ENCODE peak calls at places on chromosomes 13 and 19, in seven cellular contexts. L, B, P, A, X, W and S are unnamed samples. For H3K36me3, the result is how much of the 10 kb centered on the place peaks cover.

GRCh38 chr19:54312436-54313362 is at the start of gene LILRA5:
- DNase-seq in L (no peak), B (peak), P (no peak), A (no peak), X (no peak), W (no peak), S (no peak)

GRCh38 chr13:112113355-112113754 is 46.4 kb downstream of the SOX1 start:
- DNase-seq in L (no peak), B (no peak), P (no peak), A (peak), X (peak), W (no peak), S (no peak)

GRCh38 chr19:2711175-2711936 is 8.9 kb upstream of the GNG7 start:
- DNase-seq in L (no peak), B (no peak), P (no peak), A (no peak), X (no peak), W (no peak), S (no peak)

GRCh38 chr13:106533940-106534843 is 1.3 kb downstream of the EFNB2 start:
- DNase-seq in L (peak), B (peak), P (peak), A (peak), X (peak), W (no peak), S (no peak)

GRCh38 chr13:108835082-108835481 is 205.7 kb downstream of the MYO16 start:
- DNase-seq in L (no peak), B (no peak), P (no peak), A (no peak), X (no peak), W (no peak), S (peak)

GRCh38 chr13:27830010-27830409 is 37.7 kb downstream of the GSX1 start:
- DNase-seq in L (peak), B (peak), P (peak), A (peak), X (peak), W (no peak), S (peak)

GRCh38 chr13:37198629-37199028 is 93.2 kb upstream of the CSNK1A1L start:
- DNase-seq in L (no peak), B (no peak), P (no peak), A (no peak), X (no peak), W (no peak), S (peak)

GRCh38 chr13:94534171-94534570 is 54.7 kb upstream of the DCT start:
- DNase-seq in L (no peak), B (no peak), P (no peak), A (no peak), X (no peak), W (no peak), S (no peak)

GRCh38 chr13:46124531-46124966 is 19.7 kb upstream of the CPB2 start:
- DNase-seq in L (no peak), B (no peak), P (no peak), A (no peak), X (no peak), W (no peak), S (no peak)

GRCh38 chr19:48802623-48803022 is 8.2 kb downstream of the BCAT2 start:
- DNase-seq in L (no peak), B (no peak), P (no peak), A (no peak), X (no peak), W (no peak), S (no peak)

GRCh38 chr13:90591260-90591926 is 756.1 kb upstream of the MIR17HG start:
- DNase-seq in L (no peak), B (no peak), P (no peak), A (no peak), X (no peak), W (no peak), S (peak)

GRCh38 chr13:33092422-33092987 is 76.3 kb downstream of the KL start:
- DNase-seq in L (no peak), B (no peak), P (no peak), A (no peak), X (no peak), W (no peak), S (peak)

GRCh38 chr13:43516401-43516826 is 270.4 kb downstream of the ENOX1 start:
- DNase-seq in L (peak), B (peak), P (no peak), A (no peak), X (no peak), W (no peak), S (no peak)

GRCh38 chr19:2719910-2720776 is 1.0 kb downstream of the DIRAS1 start:
- DNase-seq in L (no peak), B (peak), P (no peak), A (no peak), X (no peak), W (no peak), S (peak)

GRCh38 chr13:98295371-98295770 is 118.3 kb upstream of the RNF113B start:
- DNase-seq in L (no peak), B (no peak), P (no peak), A (no peak), X (no peak), W (no peak), S (no peak)

GRCh38 chr19:33904681-33905080 is 108.0 kb downstream of the KCTD15 start:
- DNase-seq in L (no peak), B (peak), P (no peak), A (no peak), X (no peak), W (no peak), S (no peak)

GRCh38 chr19:40671404-40671803 is 19.0 kb downstream of the NUMBL start:
- DNase-seq in L (no peak), B (peak), P (no peak), A (no peak), X (no peak), W (no peak), S (no peak)

GRCh38 chr13:24742294-24742693 is 21.7 kb upstream of the RNF17 start:
- DNase-seq in L (no peak), B (no peak), P (peak), A (no peak), X (no peak), W (no peak), S (peak)

GRCh38 chr13:104140557-104140956 is 1074.3 kb upstream of the SLC10A2 start:
- DNase-seq in L (no peak), B (no peak), P (no peak), A (no peak), X (no peak), W (no peak), S (peak)

GRCh38 chr19:33505168-33505567 is 16.4 kb downstream of the PEPD start:
- DNase-seq in L (no peak), B (no peak), P (no peak), A (no peak), X (no peak), W (no peak), S (no peak)

GRCh38 chr19:14004619-14005380 is 1.3 kb downstream of the RFX1 start:
- DNase-seq in L (no peak), B (peak), P (no peak), A (peak), X (peak), W (peak), S (no peak)

GRCh38 chr19:54332149-54332548 is 6.8 kb downstream of the LILRA4 start:
- DNase-seq in L (no peak), B (no peak), P (no peak), A (no peak), X (no peak), W (no peak), S (no peak)

GRCh38 chr13:35711909-35712308 is 235.4 kb upstream of the MAB21L1 start:
- DNase-seq in L (no peak), B (no peak), P (no peak), A (no peak), X (no peak), W (no peak), S (no peak)

GRCh38 chr19:7395360-7395781 is 46.6 kb downstream of the ARHGEF18 start:
- DNase-seq in L (no peak), B (no peak), P (no peak), A (peak), X (no peak), W (no peak), S (no peak)

GRCh38 chr13:69566104-69566716 is 541.4 kb upstream of the ATXN8OS start:
- DNase-seq in L (no peak), B (no peak), P (no peak), A (no peak), X (no peak), W (peak), S (no peak)

GRCh38 chr19:35555301-35556005 is 8.0 kb downstream of the ATP4A start:
- DNase-seq in L (peak), B (no peak), P (peak), A (no peak), X (no peak), W (no peak), S (no peak)
- TF ChIP-seq CTCF in L (peak), B (no peak), P (peak), A (no peak), X (no peak), W (peak), S (peak)

DNA sequence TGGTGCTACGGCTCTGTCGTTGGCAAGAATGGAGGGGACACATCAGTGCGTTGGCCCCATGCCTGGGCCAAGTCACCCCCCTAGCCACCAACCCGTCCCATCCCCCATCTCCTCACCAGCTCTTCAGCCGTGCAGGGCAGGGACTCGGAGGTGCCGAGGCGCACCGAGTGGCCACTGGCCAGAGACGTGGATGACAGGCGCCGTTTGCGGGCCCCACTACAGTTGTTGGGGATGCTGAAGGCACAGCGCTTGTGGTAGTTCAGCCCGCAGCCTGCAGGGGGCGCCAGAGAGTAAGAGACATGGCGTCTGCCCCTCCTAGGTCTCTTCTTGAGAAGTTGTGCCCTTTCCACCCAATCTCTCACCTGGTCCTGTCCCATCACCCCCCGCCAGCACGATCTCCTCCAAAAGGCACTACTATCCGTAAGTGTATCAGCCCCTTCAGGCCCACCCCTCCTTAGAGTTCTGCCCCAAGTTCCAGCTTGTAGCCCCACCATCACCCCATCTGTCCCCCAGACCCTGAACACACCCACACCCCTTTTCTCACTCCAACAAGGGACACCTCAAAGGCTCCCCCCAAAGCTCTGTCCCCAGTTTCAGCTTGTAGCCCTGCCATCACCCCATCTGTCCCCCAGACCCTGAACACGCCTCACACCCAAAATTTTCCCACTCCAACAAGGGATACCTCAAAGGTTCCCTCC is 12.4 kb downstream of the PRKD2 start:
- DNase-seq in L (peak), B (peak), P (peak), A (peak), X (peak), W (no peak), S (peak)
- H3K36me3 ChIP-seq in L (under half), B (half or more), P (under half), A (under half), X (under half), W (under half), S (under half)

GRCh38 chr13:49517461-49517860 is 21.7 kb downstream of the PHF11 start:
- DNase-seq in L (peak), B (no peak), P (no peak), A (no peak), X (no peak), W (no peak), S (no peak)
- TF ChIP-seq CTCF in L (peak), B (no peak), P (no peak), A (no peak), X (peak), W (no peak), S (peak)

GRCh38 chr19:58196911-58197616 is 14.2 kb downstream of the ZNF274 start:
- DNase-seq in L (peak), B (no peak), P (no peak), A (no peak), X (no peak), W (no peak), S (no peak)
- H3K36me3 ChIP-seq in L (under half), B (half or more), P (half or more), A (under half), X (half or more), W (under half), S (under half)

GRCh38 chr13:105365831-105366230 is 1169.6 kb downstream of the EFNB2 start:
- DNase-seq in L (no peak), B (no peak), P (no peak), A (no peak), X (no peak), W (no peak), S (peak)

GRCh38 chr13:105368781-105369180 is 1166.7 kb downstream of the EFNB2 start:
- DNase-seq in L (no peak), B (no peak), P (no peak), A (no peak), X (no peak), W (no peak), S (no peak)

GRCh38 chr13:105363747-105364177 is 1171.7 kb downstream of the EFNB2 start:
- DNase-seq in L (no peak), B (no peak), P (no peak), A (no peak), X (no peak), W (no peak), S (peak)
- TF ChIP-seq CTCF in L (no peak), B (no peak), P (no peak), A (no peak), X (no peak), W (no peak), S (no peak)

GRCh38 chr19:11054200-11054599 is 35.1 kb upstream of the LDLR start:
- DNase-seq in L (no peak), B (no peak), P (no peak), A (no peak), X (no peak), W (no peak), S (no peak)

GRCh38 chr19:11058246-11059030 is 30.8 kb upstream of the LDLR start:
- DNase-seq in L (no peak), B (no peak), P (no peak), A (no peak), X (no peak), W (no peak), S (no peak)

GRCh38 chr19:11052391-11052790 is 36.9 kb upstream of the LDLR start:
- DNase-seq in L (no peak), B (no peak), P (no peak), A (no peak), X (no peak), W (no peak), S (peak)

GRCh38 chr19:11050323-11051114 is 38.7 kb upstream of the LDLR start:
- DNase-seq in L (no peak), B (no peak), P (no peak), A (no peak), X (no peak), W (no peak), S (no peak)

DNA sequence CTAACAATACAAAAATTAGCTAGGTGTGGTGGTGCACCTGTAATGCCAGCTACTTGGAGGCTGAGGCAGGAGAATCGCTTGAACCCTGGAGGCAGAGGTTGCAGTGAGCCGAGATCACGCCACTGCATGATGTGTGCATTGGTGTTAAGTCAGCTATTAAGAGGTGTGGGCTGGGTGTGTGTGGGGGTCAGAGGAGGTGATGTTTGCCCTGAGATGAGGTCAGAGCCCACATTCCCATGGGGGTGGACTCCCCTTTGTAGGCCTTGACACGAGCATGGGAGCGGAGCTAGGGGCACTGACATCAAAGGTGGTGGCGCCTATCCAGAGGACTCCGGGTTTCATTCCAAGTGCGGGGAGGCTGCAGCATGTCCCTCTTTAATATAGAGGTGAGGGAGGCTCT is 34.6 kb upstream of the LDLR start:
- DNase-seq in L (no peak), B (no peak), P (no peak), A (no peak), X (no peak), W (no peak), S (no peak)
- H3K36me3 ChIP-seq in L (under half), B (half or more), P (half or more), A (under half), X (under half), W (under half), S (under half)

DNA sequence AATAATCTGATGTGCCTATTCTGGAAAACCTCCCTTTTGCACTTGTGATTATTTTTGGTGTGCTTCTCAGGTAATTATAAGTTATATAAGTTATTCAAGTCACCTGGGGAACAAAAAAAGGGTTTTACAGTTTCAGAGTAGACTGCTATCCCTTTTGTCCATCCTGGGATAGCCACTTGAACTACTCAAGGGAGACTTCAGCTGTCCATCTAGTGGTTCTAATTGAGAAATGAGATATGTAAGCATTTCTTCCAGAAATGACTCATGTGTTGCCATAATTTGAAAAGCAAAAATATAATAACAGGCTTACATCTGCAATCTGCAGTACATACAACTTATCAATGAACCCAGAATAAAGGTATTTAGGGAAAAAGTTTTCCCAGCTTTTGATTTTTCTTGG is 20.4 kb downstream of the UBL3 start:
- DNase-seq in L (no peak), B (no peak), P (no peak), A (no peak), X (no peak), W (no peak), S (no peak)
- TF ChIP-seq CTCF in L (no peak), B (no peak), P (no peak), A (no peak), X (no peak), W (no peak), S (no peak)